ENCODE peak calls at places on chromosomes 3 and 15, in eight cellular contexts. N is activated CD8-positive, alpha-beta memory T cell treated with anti-CD3 and anti-CD28 coated beads, Interleukin-2, amount 10 ng/mL, durations not matched to agents 7 days and 5 days; J is activated CD4-positive, CD25-positive, alpha-beta regulatory T cell; G is WTC11; U is SK-N-DZ; A is AG20443; F is T-helper 22 cell; Y is AG09319. K is an unnamed sample.
A peak's percentile ranks its signal among the peaks of the same experiment; 100 is the strongest.

GRCh38 chr3:16012086-16012485 is 162.4 kb upstream of the GALNT15 start:
- DNase-seq in N (no peak), J (no peak), G (no peak), U (no peak), A (peak; percentile 57), F (no peak), Y (no peak), K (no peak)

GRCh38 chr15:74240002-74240568 is 4.0 kb downstream of the CCDC33 start:
- DNase-seq in N (no peak), J (no peak), G (peak; percentile 23), U (no peak), A (peak; percentile 74), F (no peak), Y (peak; percentile 52), K (peak; percentile 47)

GRCh38 chr15:39022532-39023305 is 458.1 kb upstream of the RASGRP1 start:
- DNase-seq in N (no peak), J (no peak), G (no peak), U (no peak), A (no peak), F (no peak), Y (no peak), K (no peak)

GRCh38 chr3:43190682-43191081 is 84.8 kb upstream of the POMGNT2 start:
- DNase-seq in N (no peak), J (no peak), G (no peak), U (no peak), A (peak; percentile 33), F (no peak), Y (no peak), K (no peak)

GRCh38 chr3:48247401-48247807 is 6.5 kb downstream of the ZNF589 start:
- DNase-seq in N (peak; percentile 53), J (no peak), G (no peak), U (no peak), A (peak; percentile 78), F (no peak), Y (no peak), K (peak; percentile 23)

GRCh38 chr3:88298189-88298588 is 148.4 kb downstream of the C3orf38 start:
- DNase-seq in N (no peak), J (no peak), G (no peak), U (no peak), A (no peak), F (no peak), Y (no peak), K (no peak)

GRCh38 chr15:41512512-41513281 is 930 bp downstream of the LTK start:
- DNase-seq in N (no peak), J (no peak), G (peak; percentile 28), U (no peak), A (no peak), F (no peak), Y (no peak), K (peak; percentile 48)

GRCh38 chr15:39434751-39435238 is 146.1 kb upstream of the THBS1 start:
- DNase-seq in N (no peak), J (no peak), G (no peak), U (no peak), A (no peak), F (no peak), Y (no peak), K (peak; percentile 23)

GRCh38 chr15:99604865-99605264 is 39.1 kb downstream of the MEF2A start:
- DNase-seq in N (no peak), J (no peak), G (no peak), U (no peak), A (no peak), F (no peak), Y (no peak), K (no peak)

GRCh38 chr3:45309876-45310275 is 78.5 kb upstream of the LARS2 start:
- DNase-seq in N (no peak), J (no peak), G (no peak), U (no peak), A (no peak), F (no peak), Y (no peak), K (no peak)

GRCh38 chr15:76340198-76340801 is 3.7 kb downstream of the ISL2 start:
- DNase-seq in N (no peak), J (no peak), G (peak; percentile 33), U (no peak), A (peak; percentile 49), F (no peak), Y (no peak), K (peak; percentile 42)

GRCh38 chr15:82943176-82943575 is 9.3 kb downstream of the HOMER2 start:
- DNase-seq in N (no peak), J (no peak), G (no peak), U (no peak), A (no peak), F (no peak), Y (no peak), K (peak; percentile 43)

GRCh38 chr15:58676766-58677165 is 72.7 kb downstream of the ADAM10 start:
- DNase-seq in N (no peak), J (no peak), G (no peak), U (no peak), A (no peak), F (no peak), Y (no peak), K (no peak)

GRCh38 chr3:8638994-8639393 is 5.6 kb downstream of the SSUH2 start:
- DNase-seq in N (no peak), J (no peak), G (no peak), U (no peak), A (no peak), F (no peak), Y (no peak), K (no peak)

GRCh38 chr3:49501258-49501609 is 31.2 kb downstream of the DAG1 start:
- DNase-seq in N (no peak), J (no peak), G (no peak), U (no peak), A (no peak), F (no peak), Y (no peak), K (no peak)

K was measured in GM23338.